ENCODE peak calls at places on chromosomes 6 and 20, in ten cellular contexts. E is stomach, S is SK-N-SH, A is endodermal cell, D is uterus, H is suprapubic skin, I is LNCaP clone FGC, M is psoas muscle, U is PC-9, Y is upper lobe of right lung. W is an unnamed sample.

GRCh38 chr6:14068133-14068532 is 49.4 kb upstream of the CD83 start:
- DNase-seq in E (no peak), S (no peak), A (no peak), D (no peak), H (no peak), I (no peak), M (no peak), U (peak), Y (no peak), W (peak)

GRCh38 chr6:159929819-159930218 is 39.0 kb downstream of the MAS1 start:
- DNase-seq in E (peak), S (no peak), A (no peak), D (no peak), H (no peak), I (no peak), M (no peak), U (no peak), Y (no peak), W (no peak)

GRCh38 chr6:118618676-118619377 is 32.6 kb downstream of the CEP85L start:
- DNase-seq in E (peak), S (peak), A (peak), D (peak), H (no peak), I (no peak), M (peak), U (no peak), Y (peak), W (peak)

GRCh38 chr6:23006656-23007055 is 437.3 kb downstream of the HDGFL1 start:
- DNase-seq in E (no peak), S (no peak), A (no peak), D (no peak), H (no peak), I (no peak), M (no peak), U (no peak), Y (no peak), W (no peak)

GRCh38 chr6:33730611-33731010 is 16.1 kb downstream of the IP6K3 start:
- DNase-seq in E (no peak), S (no peak), A (no peak), D (no peak), H (no peak), I (no peak), M (no peak), U (no peak), Y (no peak), W (no peak)

GRCh38 chr20:37849169-37849568 is 53.8 kb upstream of the VSTM2L start:
- DNase-seq in E (no peak), S (no peak), A (no peak), D (no peak), H (no peak), I (no peak), M (no peak), U (no peak), Y (no peak), W (no peak)

GRCh38 chr6:157264701-157265100 is 58.6 kb downstream of the TMEM242 start:
- DNase-seq in E (peak), S (no peak), A (no peak), D (no peak), H (no peak), I (peak), M (no peak), U (no peak), Y (no peak), W (peak)

GRCh38 chr6:153790881-153791473 is 248.1 kb upstream of the OPRM1 start:
- DNase-seq in E (no peak), S (peak), A (peak), D (no peak), H (no peak), I (no peak), M (no peak), U (no peak), Y (no peak), W (peak)

GRCh38 chr6:56995347-56995746 is 40.4 kb downstream of the BEND6 start:
- DNase-seq in E (no peak), S (no peak), A (no peak), D (no peak), H (no peak), I (no peak), M (no peak), U (no peak), Y (no peak), W (no peak)

GRCh38 chr6:20572288-20572687 is 38.0 kb downstream of the CDKAL1 start:
- DNase-seq in E (no peak), S (no peak), A (no peak), D (no peak), H (no peak), I (no peak), M (no peak), U (no peak), Y (no peak), W (no peak)

GRCh38 chr6:48826884-48827701 is 636.0 kb downstream of the MMUT start:
- DNase-seq in E (peak), S (no peak), A (no peak), D (no peak), H (no peak), I (no peak), M (no peak), U (peak), Y (no peak), W (peak)

GRCh38 chr20:47854687-47855212 is 69.5 kb upstream of the SULF2 start:
- DNase-seq in E (no peak), S (peak), A (peak), D (no peak), H (no peak), I (peak), M (no peak), U (peak), Y (no peak), W (peak)
- TF ChIP-seq CTCF in E (no peak), S (peak), A (peak), D (no peak), H (peak), I (peak), M (no peak), U (peak), Y (peak), W (peak)

GRCh38 chr20:35207950-35208611 is 18.4 kb upstream of the MMP24 start:
- DNase-seq in E (peak), S (peak), A (peak), D (peak), H (peak), I (peak), M (peak), U (peak), Y (no peak), W (peak)
- H3K4me3 ChIP-seq in E (no peak), S (peak), A (no peak), D (no peak), H (no peak), I (no peak), M (peak), U (no peak), Y (no peak), W (no peak)

GRCh38 chr20:33808388-33808787 is 2.8 kb upstream of the CHMP4B start:
- DNase-seq in E (no peak), S (no peak), A (no peak), D (no peak), H (no peak), I (no peak), M (no peak), U (no peak), Y (no peak), W (no peak)

GRCh38 chr20:33810885-33811762 is at the start of gene CHMP4B:
- DNase-seq in E (peak), S (peak), A (peak), D (peak), H (peak), I (peak), M (peak), U (peak), Y (peak), W (peak)

GRCh38 chr20:33814238-33814712 is 3.1 kb downstream of the CHMP4B start:
- DNase-seq in E (no peak), S (no peak), A (no peak), D (no peak), H (no peak), I (no peak), M (no peak), U (no peak), Y (no peak), W (no peak)

GRCh38 chr20:33812673-33813462 is 1.7 kb downstream of the CHMP4B start:
- DNase-seq in E (no peak), S (peak), A (peak), D (no peak), H (no peak), I (no peak), M (no peak), U (peak), Y (no peak), W (peak)

DNA sequence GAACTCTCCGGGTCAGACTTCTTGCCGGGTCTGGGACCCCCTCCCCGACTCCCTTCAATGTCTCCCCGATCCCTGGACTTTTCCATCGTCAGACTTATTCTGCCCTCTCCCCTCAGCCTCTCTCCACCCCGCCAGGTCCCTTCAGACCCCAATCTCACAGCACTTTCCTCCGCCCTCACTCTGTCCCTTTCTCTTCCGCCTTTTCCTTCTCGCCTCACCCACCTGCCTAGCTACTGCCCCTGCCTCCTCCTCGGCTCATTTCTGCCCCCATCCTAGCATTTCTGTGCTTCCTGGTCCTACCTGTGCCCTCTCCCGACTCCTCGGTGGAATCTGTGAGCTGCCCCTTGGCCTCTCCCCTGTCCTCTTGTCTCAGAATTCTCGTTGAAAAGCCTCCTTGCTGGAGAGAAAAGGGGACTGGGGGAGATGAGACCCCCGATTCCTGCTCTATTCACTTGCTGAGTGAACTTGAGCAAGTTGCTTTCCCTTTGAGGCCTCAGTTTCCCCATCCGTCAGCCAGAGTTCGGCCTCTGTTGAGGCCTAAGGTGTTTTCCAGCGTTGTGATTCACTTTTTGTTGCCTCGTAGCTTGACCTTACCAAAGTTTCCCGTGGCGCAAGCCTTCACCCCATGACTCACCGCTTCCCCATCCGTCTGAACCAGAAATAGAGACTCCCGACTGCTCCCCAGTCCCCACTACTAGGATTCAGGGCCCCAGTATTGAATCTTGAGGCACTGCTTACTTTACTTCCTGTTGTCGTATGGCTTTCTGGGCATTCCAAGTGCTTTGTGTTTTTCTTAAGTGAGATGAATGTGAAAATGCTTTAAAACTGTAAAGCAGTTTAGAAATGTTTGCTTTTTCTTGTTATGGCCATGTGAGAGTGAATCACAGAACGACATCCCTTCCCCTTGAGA is 870 bp downstream of the CHMP4B start:
- DNase-seq in E (peak), S (peak), A (peak), D (peak), H (no peak), I (no peak), M (peak), U (peak), Y (peak), W (peak)
- TF ChIP-seq CTCF in E (no peak), S (no peak), A (no peak), D (no peak), H (no peak), I (no peak), M (no peak), U (no peak), Y (no peak), W (no peak)

GRCh38 chr6:27865952-27866369 is 46.2 kb downstream of the OR2B2 start:
- DNase-seq in E (no peak), S (no peak), A (peak), D (no peak), H (no peak), I (no peak), M (no peak), U (no peak), Y (no peak), W (no peak)

GRCh38 chr6:27867051-27867940 is 44.9 kb downstream of the OR2B2 start:
- DNase-seq in E (peak), S (peak), A (peak), D (peak), H (no peak), I (no peak), M (peak), U (no peak), Y (peak), W (peak)

GRCh38 chr6:27870486-27870885 is 41.7 kb downstream of the OR2B2 start:
- DNase-seq in E (no peak), S (no peak), A (peak), D (no peak), H (no peak), I (no peak), M (no peak), U (no peak), Y (no peak), W (no peak)

GRCh38 chr6:27866370-27867050 is 45.7 kb downstream of the OR2B2 start:
- DNase-seq in E (no peak), S (peak), A (peak), D (no peak), H (no peak), I (no peak), M (no peak), U (peak), Y (no peak), W (peak)

DNA sequence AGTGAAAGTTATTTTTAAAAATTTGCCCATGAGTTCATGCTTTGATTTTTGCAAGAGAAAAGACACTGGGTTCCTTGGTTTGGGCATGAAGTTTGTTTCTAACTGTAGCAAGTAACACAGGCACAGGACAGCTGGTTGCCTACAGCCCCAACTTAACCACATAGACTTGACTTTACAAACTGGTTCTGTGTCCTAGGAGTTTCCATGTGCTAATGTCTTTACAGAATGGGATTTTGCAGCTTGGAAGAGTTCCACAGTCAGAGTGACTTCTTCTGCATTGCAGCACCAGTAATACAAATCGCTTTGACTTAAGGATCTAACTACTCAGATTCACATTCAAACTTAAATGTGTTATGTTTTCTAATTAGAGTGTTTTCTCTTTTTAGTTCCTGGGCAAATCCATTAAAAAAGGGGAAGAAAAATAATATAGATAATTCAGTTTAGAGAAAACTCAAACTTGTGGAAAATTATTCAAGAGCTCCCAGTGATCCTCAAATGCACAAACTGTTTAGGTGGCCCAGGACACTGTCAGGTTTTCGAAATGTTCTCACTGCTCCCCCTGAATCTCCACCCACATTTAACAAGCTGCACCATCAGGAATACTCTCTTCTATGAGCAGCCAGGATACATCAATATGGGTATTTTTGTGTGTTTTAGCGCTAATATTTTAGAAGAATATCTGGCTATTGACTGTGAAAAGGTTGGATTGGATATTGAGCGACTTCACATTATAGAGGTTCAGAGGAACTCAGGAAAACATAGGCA is 44.1 kb downstream of the OR2B2 start:
- DNase-seq in E (no peak), S (no peak), A (peak), D (no peak), H (no peak), I (no peak), M (no peak), U (no peak), Y (no peak), W (peak)
- H3K4me3 ChIP-seq in E (no peak), S (no peak), A (peak), D (no peak), H (no peak), I (peak), M (peak), U (peak), Y (no peak), W (peak)

DNA sequence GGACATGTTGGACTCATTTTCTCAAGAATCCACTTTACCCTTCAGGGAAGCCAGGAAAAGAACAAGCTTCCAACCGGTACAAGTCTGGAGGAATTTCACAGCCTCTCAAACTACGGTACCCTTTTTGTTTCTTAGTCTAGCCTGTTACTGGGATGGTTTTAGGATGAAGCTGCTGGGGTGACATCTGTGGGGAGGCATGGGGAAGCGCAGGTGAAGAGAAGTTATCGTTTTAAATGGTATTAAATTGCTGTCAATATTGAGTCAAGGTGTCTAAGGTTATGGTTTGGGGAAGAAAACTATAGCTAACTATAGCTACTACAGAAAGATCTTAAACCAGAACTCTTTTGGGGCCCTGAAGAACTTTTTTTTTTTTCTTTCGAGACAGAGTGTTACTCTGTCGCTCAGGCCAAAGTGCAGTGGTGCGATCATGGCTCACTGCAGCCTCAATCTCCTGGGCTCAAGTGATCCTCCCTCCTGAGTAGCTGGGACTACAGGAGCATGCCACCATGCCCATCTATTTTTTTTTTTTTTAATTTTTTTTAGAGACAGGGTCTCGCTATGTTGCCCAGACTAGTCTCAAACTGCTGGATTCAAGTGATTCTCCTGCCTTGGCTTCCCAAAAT is 128.7 kb downstream of the RIN2 start:
- DNase-seq in E (no peak), S (no peak), A (peak), D (no peak), H (no peak), I (no peak), M (no peak), U (no peak), Y (no peak), W (peak)
- TF ChIP-seq CTCF in E (no peak), S (peak), A (peak), D (no peak), H (no peak), I (peak), M (no peak), U (no peak), Y (peak), W (peak)

W was measured in astrocyte of the spinal cord.